ENCODE peak calls at places on chromosome 16, in four cellular contexts. One of them, this sample, is unnamed.

GRCh38 chr16:24302636-24303035 is 46.5 kb downstream of the CACNG3 start:
- DNase-seq in transverse colon: no peak
- DNase-seq in stomach: no peak
- DNase-seq in suprapubic skin: no peak
- DNase-seq in this sample: peak; percentile 32

GRCh38 chr16:69293401-69293800 is 17.7 kb upstream of the VPS4A start:
- DNase-seq in stomach: no peak
- DNase-seq in suprapubic skin: no peak
- DNase-seq in transverse colon: no peak
- DNase-seq in this sample: no peak

GRCh38 chr16:11203111-11203623 is 52.8 kb downstream of the SOCS1 start:
- DNase-seq in transverse colon: no peak
- DNase-seq in stomach: no peak
- DNase-seq in suprapubic skin: no peak
- DNase-seq in this sample: no peak

GRCh38 chr16:25052530-25052929 is 37.4 kb upstream of the ARHGAP17 start:
- DNase-seq in transverse colon: no peak
- DNase-seq in stomach: peak; percentile 44
- DNase-seq in suprapubic skin: no peak
- DNase-seq in this sample: no peak

GRCh38 chr16:83967838-83968482 is at the start of gene NECAB2:
- DNase-seq in transverse colon: no peak
- DNase-seq in stomach: peak; percentile 43
- DNase-seq in suprapubic skin: peak; percentile 59
- DNase-seq in this sample: no peak

GRCh38 chr16:23227529-23227928 is 45.0 kb downstream of the SCNN1G start:
- DNase-seq in transverse colon: no peak
- DNase-seq in suprapubic skin: no peak
- DNase-seq in stomach: no peak
- DNase-seq in this sample: no peak

GRCh38 chr16:709651-710499 is 4.3 kb upstream of the FBXL16 start:
- DNase-seq in stomach: no peak
- DNase-seq in transverse colon: no peak
- DNase-seq in suprapubic skin: no peak
- DNase-seq in this sample: no peak

GRCh38 chr16:70685938-70686375 is at the start of gene MTSS2:
- DNase-seq in stomach: peak; percentile 83
- DNase-seq in suprapubic skin: no peak
- DNase-seq in transverse colon: peak; percentile 77
- DNase-seq in this sample: peak; percentile 96

GRCh38 chr16:67719778-67720144 is 645 bp upstream of the GFOD2 start:
- DNase-seq in suprapubic skin: no peak
- DNase-seq in transverse colon: peak; percentile 17
- DNase-seq in stomach: no peak
- DNase-seq in this sample: no peak

GRCh38 chr16:84284168-84284722 is 10.4 kb upstream of the WFDC1 start:
- DNase-seq in suprapubic skin: no peak
- DNase-seq in stomach: peak; percentile 46
- DNase-seq in transverse colon: peak; percentile 61
- DNase-seq in this sample: peak; percentile 85

GRCh38 chr16:22665048-22665797 is 148.7 kb upstream of the HS3ST2 start:
- DNase-seq in transverse colon: no peak
- DNase-seq in suprapubic skin: no peak
- DNase-seq in stomach: no peak
- DNase-seq in this sample: no peak

GRCh38 chr16:28191364-28191985 is 20.3 kb downstream of the XPO6 start:
- DNase-seq in transverse colon: no peak
- DNase-seq in stomach: no peak
- DNase-seq in suprapubic skin: no peak
- DNase-seq in this sample: no peak

GRCh38 chr16:28196331-28196987 is 15.3 kb downstream of the XPO6 start:
- DNase-seq in suprapubic skin: no peak
- DNase-seq in transverse colon: no peak
- DNase-seq in stomach: no peak
- DNase-seq in this sample: no peak

GRCh38 chr16:28193530-28194423 is 18.0 kb downstream of the XPO6 start:
- DNase-seq in transverse colon: no peak
- DNase-seq in stomach: no peak
- DNase-seq in suprapubic skin: no peak
- DNase-seq in this sample: no peak

GRCh38 chr16:28195859-28196258 is 15.9 kb downstream of the XPO6 start:
- DNase-seq in transverse colon: no peak
- DNase-seq in stomach: no peak
- DNase-seq in suprapubic skin: no peak
- DNase-seq in this sample: no peak

GRCh38 chr16:28192811-28193529 is 18.8 kb downstream of the XPO6 start:
- DNase-seq in stomach: peak; percentile 42
- DNase-seq in transverse colon: peak; percentile 65
- DNase-seq in suprapubic skin: no peak
- DNase-seq in this sample: no peak
- TF ChIP-seq CTCF in stomach: no peak
- TF ChIP-seq CTCF in transverse colon: no peak
- TF ChIP-seq CTCF in suprapubic skin: no peak
- TF ChIP-seq CTCF in this sample: no peak

GRCh38 chr16:19196871-19197270 is 28.8 kb downstream of the SYT17 start:
- DNase-seq in stomach: no peak
- DNase-seq in suprapubic skin: no peak
- DNase-seq in transverse colon: no peak
- DNase-seq in this sample: no peak
- TF ChIP-seq POLR2AphosphoS5 in stomach: no peak
- TF ChIP-seq POLR2AphosphoS5 in suprapubic skin: no peak
- TF ChIP-seq POLR2AphosphoS5 in transverse colon: no peak
- TF ChIP-seq POLR2AphosphoS5 in this sample: no peak

GRCh38 chr16:7581175-7581574 is 248.5 kb downstream of the RBFOX1 start:
- DNase-seq in stomach: no peak
- DNase-seq in suprapubic skin: no peak
- DNase-seq in transverse colon: no peak
- DNase-seq in this sample: no peak

GRCh38 chr16:7577588-7577987 is 244.9 kb downstream of the RBFOX1 start:
- DNase-seq in transverse colon: no peak
- DNase-seq in stomach: no peak
- DNase-seq in suprapubic skin: no peak
- DNase-seq in this sample: no peak

GRCh38 chr16:7579454-7579853 is 246.8 kb downstream of the RBFOX1 start:
- DNase-seq in stomach: no peak
- DNase-seq in transverse colon: no peak
- DNase-seq in suprapubic skin: no peak
- DNase-seq in this sample: no peak
- TF ChIP-seq EP300 in stomach: no peak
- TF ChIP-seq EP300 in transverse colon: no peak
- TF ChIP-seq EP300 in suprapubic skin: no peak
- TF ChIP-seq EP300 in this sample: no peak

GRCh38 chr16:5008311-5008731 is 25.4 kb downstream of the NAGPA start:
- DNase-seq in transverse colon: no peak
- DNase-seq in suprapubic skin: no peak
- DNase-seq in stomach: no peak
- DNase-seq in this sample: no peak

GRCh38 chr16:5012887-5013286 is 20.8 kb downstream of the NAGPA start:
- DNase-seq in suprapubic skin: no peak
- DNase-seq in transverse colon: no peak
- DNase-seq in stomach: no peak
- DNase-seq in this sample: no peak

GRCh38 chr16:5015351-5015750 is 18.4 kb downstream of the NAGPA start:
- DNase-seq in stomach: no peak
- DNase-seq in suprapubic skin: no peak
- DNase-seq in transverse colon: no peak
- DNase-seq in this sample: no peak

GRCh38 chr16:5010576-5011329 is 23.0 kb downstream of the NAGPA start:
- DNase-seq in transverse colon: no peak
- DNase-seq in suprapubic skin: no peak
- DNase-seq in stomach: no peak
- DNase-seq in this sample: no peak

GRCh38 chr16:5011637-5012036 is 22.1 kb downstream of the NAGPA start:
- DNase-seq in transverse colon: no peak
- DNase-seq in suprapubic skin: no peak
- DNase-seq in stomach: no peak
- DNase-seq in this sample: no peak
- TF ChIP-seq CTCF in transverse colon: no peak
- TF ChIP-seq CTCF in suprapubic skin: no peak
- TF ChIP-seq CTCF in stomach: no peak
- TF ChIP-seq CTCF in this sample: no peak

GRCh38 chr16:28208131-28208530 is 3.6 kb downstream of the XPO6 start:
- DNase-seq in transverse colon: no peak
- DNase-seq in suprapubic skin: no peak
- DNase-seq in stomach: no peak
- DNase-seq in this sample: no peak
- TF ChIP-seq POLR2AphosphoS5 in transverse colon: no peak
- TF ChIP-seq POLR2AphosphoS5 in suprapubic skin: no peak
- TF ChIP-seq POLR2AphosphoS5 in stomach: no peak
- TF ChIP-seq POLR2AphosphoS5 in this sample: no peak

GRCh38 chr16:85350973-85351372 is 238.7 kb upstream of the CIBAR2 start:
- DNase-seq in suprapubic skin: peak; percentile 91
- DNase-seq in transverse colon: peak; percentile 93
- DNase-seq in stomach: peak; percentile 98
- DNase-seq in this sample: peak; percentile 98

GRCh38 chr16:85353013-85353412 is 240.7 kb upstream of the CIBAR2 start:
- DNase-seq in transverse colon: no peak
- DNase-seq in stomach: no peak
- DNase-seq in suprapubic skin: no peak
- DNase-seq in this sample: no peak

GRCh38 chr16:85350146-85350728 is 238.0 kb upstream of the CIBAR2 start:
- DNase-seq in stomach: peak; percentile 69
- DNase-seq in suprapubic skin: no peak
- DNase-seq in transverse colon: no peak
- DNase-seq in this sample: no peak

GRCh38 chr16:85353839-85354622 is 241.8 kb upstream of the CIBAR2 start:
- DNase-seq in stomach: peak; percentile 82
- DNase-seq in transverse colon: peak; percentile 76
- DNase-seq in suprapubic skin: no peak
- DNase-seq in this sample: no peak

DNA sequence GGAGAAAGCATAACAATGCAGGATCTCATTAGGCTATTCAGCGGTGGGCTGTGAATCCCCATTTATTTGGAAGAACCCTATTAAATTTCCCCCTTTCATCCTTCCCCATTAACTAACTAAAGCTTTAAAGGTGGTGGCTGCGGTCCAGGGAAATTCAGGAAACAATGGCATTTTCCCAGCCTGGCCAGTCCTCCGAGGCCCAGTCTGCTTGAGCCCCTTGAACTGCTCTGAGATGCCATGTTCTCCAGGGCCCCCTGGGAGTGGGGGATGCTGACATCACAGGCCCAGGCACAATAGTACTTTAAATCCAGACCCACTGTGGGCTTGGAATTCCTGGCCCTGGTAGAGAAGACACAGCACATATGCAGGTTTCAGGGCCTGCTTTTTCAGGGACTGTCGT is 239.9 kb upstream of the CIBAR2 start:
- DNase-seq in stomach: no peak
- DNase-seq in suprapubic skin: no peak
- DNase-seq in transverse colon: no peak
- DNase-seq in this sample: no peak
- TF ChIP-seq EP300 in stomach: no peak
- TF ChIP-seq EP300 in suprapubic skin: no peak
- TF ChIP-seq EP300 in transverse colon: no peak
- TF ChIP-seq EP300 in this sample: no peak

GRCh38 chr16:88651989-88652762 is 1.3 kb upstream of the CYBA start:
- DNase-seq in suprapubic skin: peak; percentile 68
- DNase-seq in stomach: no peak
- DNase-seq in transverse colon: no peak
- DNase-seq in this sample: no peak
- TF ChIP-seq CTCF in suprapubic skin: no peak
- TF ChIP-seq CTCF in stomach: no peak
- TF ChIP-seq CTCF in transverse colon: no peak
- TF ChIP-seq CTCF in this sample: no peak

GRCh38 chr16:81583893-81584705 is 139.5 kb downstream of the CMIP start:
- DNase-seq in suprapubic skin: no peak
- DNase-seq in transverse colon: peak; percentile 68
- DNase-seq in stomach: peak; percentile 68
- DNase-seq in this sample: no peak
- TF ChIP-seq POLR2AphosphoS5 in suprapubic skin: no peak
- TF ChIP-seq POLR2AphosphoS5 in transverse colon: peak; percentile 32
- TF ChIP-seq POLR2AphosphoS5 in stomach: no peak
- TF ChIP-seq POLR2AphosphoS5 in this sample: no peak

GRCh38 chr16:77402672-77403071 is 32.2 kb downstream of the ADAMTS18 start:
- DNase-seq in suprapubic skin: no peak
- DNase-seq in stomach: no peak
- DNase-seq in transverse colon: no peak
- DNase-seq in this sample: no peak
- TF ChIP-seq EP300 in suprapubic skin: no peak
- TF ChIP-seq EP300 in stomach: no peak
- TF ChIP-seq EP300 in transverse colon: no peak
- TF ChIP-seq EP300 in this sample: no peak

GRCh38 chr16:35185366-35186044 is 1726.1 kb downstream of the TP53TG3F start:
- DNase-seq in stomach: no peak
- DNase-seq in transverse colon: no peak
- DNase-seq in suprapubic skin: no peak
- DNase-seq in this sample: no peak

GRCh38 chr16:35184356-35184870 is 1725.0 kb downstream of the TP53TG3F start:
- DNase-seq in suprapubic skin: no peak
- DNase-seq in stomach: no peak
- DNase-seq in transverse colon: no peak
- DNase-seq in this sample: no peak

GRCh38 chr16:35187665-35188225 is 1728.3 kb downstream of the TP53TG3F start:
- DNase-seq in stomach: no peak
- DNase-seq in transverse colon: no peak
- DNase-seq in suprapubic skin: no peak
- DNase-seq in this sample: no peak

GRCh38 chr16:35186045-35186759 is 1726.8 kb downstream of the TP53TG3F start:
- DNase-seq in transverse colon: no peak
- DNase-seq in stomach: no peak
- DNase-seq in suprapubic skin: no peak
- DNase-seq in this sample: no peak

GRCh38 chr16:35188288-35189155 is 1729.1 kb downstream of the TP53TG3F start:
- DNase-seq in suprapubic skin: no peak
- DNase-seq in stomach: no peak
- DNase-seq in transverse colon: no peak
- DNase-seq in this sample: no peak
- TF ChIP-seq CTCF in suprapubic skin: peak; percentile 26
- TF ChIP-seq CTCF in stomach: no peak
- TF ChIP-seq CTCF in transverse colon: no peak
- TF ChIP-seq CTCF in this sample: no peak